ENCODE peak calls at places on chromosomes 3 and 15, in ten cellular contexts. S, N, D, V, I, K, X, T, R and L are unnamed samples.

GRCh38 chr15:85414495-85414894 is 34.1 kb downstream of the AKAP13 start:
- DNase-seq in I (no peak), T (no peak), N (no peak), R (peak; percentile 29), V (no peak), X (no peak), K (no peak), S (peak; percentile 35), D (no peak), L (no peak)

GRCh38 chr15:100114526-100114925 is 227.2 kb downstream of the ADAMTS17 start:
- DNase-seq in T (peak; percentile 19), N (no peak), V (no peak), D (peak; percentile 66), K (no peak), S (peak; percentile 48), X (no peak), R (no peak), I (no peak), L (no peak)

GRCh38 chr3:194843543-194843942 is 157.9 kb downstream of the FAM43A start:
- DNase-seq in T (no peak), N (no peak), I (no peak), D (no peak), R (no peak), S (no peak), X (no peak), K (no peak), V (no peak), L (no peak)

GRCh38 chr3:71725279-71725991 is at the start of gene EIF4E3:
- DNase-seq in X (no peak), I (no peak), T (peak; percentile 63), V (peak; percentile 12), S (peak; percentile 15), D (peak; percentile 70), N (peak; percentile 63), R (peak; percentile 94), K (peak; percentile 50), L (peak; percentile 15)

GRCh38 chr3:177610677-177611654 is 413.7 kb upstream of the TBL1XR1 start:
- DNase-seq in I (no peak), V (peak; percentile 11), R (no peak), K (peak; percentile 27), D (no peak), N (no peak), T (no peak), S (no peak), X (peak; percentile 82), L (no peak)

GRCh38 chr3:180250172-180250571 is 213.4 kb upstream of the PEX5L start:
- DNase-seq in X (peak; percentile 39), V (no peak), I (no peak), S (peak; percentile 22), D (no peak), T (no peak), N (no peak), R (no peak), K (no peak), L (no peak)

GRCh38 chr15:66021801-66022525 is 152.7 kb downstream of the RAB11A start:
- DNase-seq in R (no peak), I (no peak), D (no peak), S (no peak), K (no peak), T (no peak), N (no peak), V (no peak), X (no peak), L (no peak)

GRCh38 chr3:170751894-170752283 is 118.1 kb downstream of the RPL22L1 start:
- DNase-seq in S (no peak), K (no peak), I (no peak), R (no peak), T (no peak), N (no peak), D (no peak), V (no peak), X (no peak), L (no peak)

GRCh38 chr3:98680723-98681122 is 82.4 kb upstream of the ST3GAL6 start:
- DNase-seq in D (no peak), T (no peak), S (no peak), R (no peak), I (no peak), K (no peak), X (no peak), V (no peak), N (no peak), L (no peak)

GRCh38 chr3:3179407-3180094 is at the start of gene CRBN:
- DNase-seq in I (peak; percentile 88), T (peak; percentile 86), S (peak; percentile 79), N (peak; percentile 94), X (peak; percentile 71), K (peak; percentile 80), R (peak; percentile 98), V (peak; percentile 81), D (peak; percentile 89), L (peak; percentile 79)

GRCh38 chr3:41417574-41417973 is 218.3 kb downstream of the CTNNB1 start:
- DNase-seq in V (no peak), D (no peak), S (no peak), I (no peak), K (no peak), N (no peak), X (no peak), T (no peak), R (no peak), L (no peak)